ENCODE peak calls at places on chromosomes 4 and X, in six cellular contexts. One of them, this sample, is unnamed.

GRCh38 chrX:150161092-150161672 is 201.9 kb upstream of the MAMLD1 start:
- DNase-seq in tibial nerve: no peak
- DNase-seq in memory B cell: no peak
- DNase-seq in caudate nucleus: no peak
- DNase-seq in lung microvascular endothelial cell: no peak
- DNase-seq in stimulated activated CD4-positive, alpha-beta T cell treated with anti-CD3 and anti-CD28 coated beads, TNF-alpha, amount 100 ng/mL, for 48 hours: no peak
- DNase-seq in this sample: no peak

GRCh38 chrX:45135616-45136015 is 65.1 kb downstream of the DIPK2B start:
- DNase-seq in stimulated activated CD4-positive, alpha-beta T cell treated with anti-CD3 and anti-CD28 coated beads, TNF-alpha, amount 100 ng/mL, for 48 hours: no peak
- DNase-seq in caudate nucleus: no peak
- DNase-seq in lung microvascular endothelial cell: no peak
- DNase-seq in memory B cell: no peak
- DNase-seq in tibial nerve: no peak
- DNase-seq in this sample: no peak

GRCh38 chr4:47486306-47486705 is 1.2 kb downstream of the ATP10D start:
- DNase-seq in tibial nerve: no peak
- DNase-seq in caudate nucleus: no peak
- DNase-seq in lung microvascular endothelial cell: peak
- DNase-seq in stimulated activated CD4-positive, alpha-beta T cell treated with anti-CD3 and anti-CD28 coated beads, TNF-alpha, amount 100 ng/mL, for 48 hours: no peak
- DNase-seq in memory B cell: no peak
- DNase-seq in this sample: no peak

GRCh38 chr4:121597346-121597934 is 99.3 kb downstream of the ANXA5 start:
- DNase-seq in stimulated activated CD4-positive, alpha-beta T cell treated with anti-CD3 and anti-CD28 coated beads, TNF-alpha, amount 100 ng/mL, for 48 hours: peak
- DNase-seq in caudate nucleus: no peak
- DNase-seq in tibial nerve: no peak
- DNase-seq in memory B cell: no peak
- DNase-seq in lung microvascular endothelial cell: no peak
- DNase-seq in this sample: no peak

GRCh38 chr4:40253906-40254305 is 57.1 kb downstream of the RHOH start:
- DNase-seq in caudate nucleus: no peak
- DNase-seq in tibial nerve: no peak
- DNase-seq in stimulated activated CD4-positive, alpha-beta T cell treated with anti-CD3 and anti-CD28 coated beads, TNF-alpha, amount 100 ng/mL, for 48 hours: no peak
- DNase-seq in lung microvascular endothelial cell: no peak
- DNase-seq in memory B cell: no peak
- DNase-seq in this sample: no peak

GRCh38 chr4:54566608-54567007 is 91.1 kb upstream of the KIT start:
- DNase-seq in lung microvascular endothelial cell: no peak
- DNase-seq in memory B cell: no peak
- DNase-seq in stimulated activated CD4-positive, alpha-beta T cell treated with anti-CD3 and anti-CD28 coated beads, TNF-alpha, amount 100 ng/mL, for 48 hours: no peak
- DNase-seq in caudate nucleus: no peak
- DNase-seq in tibial nerve: no peak
- DNase-seq in this sample: peak

GRCh38 chrX:46582964-46583363 is 9.4 kb downstream of the CHST7 start:
- DNase-seq in caudate nucleus: no peak
- DNase-seq in lung microvascular endothelial cell: no peak
- DNase-seq in stimulated activated CD4-positive, alpha-beta T cell treated with anti-CD3 and anti-CD28 coated beads, TNF-alpha, amount 100 ng/mL, for 48 hours: no peak
- DNase-seq in tibial nerve: no peak
- DNase-seq in memory B cell: no peak
- DNase-seq in this sample: no peak

GRCh38 chr4:120481711-120482110 is 415.1 kb upstream of the MAD2L1 start:
- DNase-seq in tibial nerve: no peak
- DNase-seq in memory B cell: no peak
- DNase-seq in lung microvascular endothelial cell: no peak
- DNase-seq in stimulated activated CD4-positive, alpha-beta T cell treated with anti-CD3 and anti-CD28 coated beads, TNF-alpha, amount 100 ng/mL, for 48 hours: no peak
- DNase-seq in caudate nucleus: no peak
- DNase-seq in this sample: no peak

GRCh38 chr4:68346461-68346860 is 3.4 kb downstream of the YTHDC1 start:
- DNase-seq in memory B cell: no peak
- DNase-seq in caudate nucleus: no peak
- DNase-seq in stimulated activated CD4-positive, alpha-beta T cell treated with anti-CD3 and anti-CD28 coated beads, TNF-alpha, amount 100 ng/mL, for 48 hours: no peak
- DNase-seq in lung microvascular endothelial cell: no peak
- DNase-seq in tibial nerve: no peak
- DNase-seq in this sample: no peak

GRCh38 chr4:38099908-38100407 is 139.8 kb downstream of the PTTG2 start:
- DNase-seq in memory B cell: no peak
- DNase-seq in tibial nerve: no peak
- DNase-seq in lung microvascular endothelial cell: peak
- DNase-seq in caudate nucleus: no peak
- DNase-seq in stimulated activated CD4-positive, alpha-beta T cell treated with anti-CD3 and anti-CD28 coated beads, TNF-alpha, amount 100 ng/mL, for 48 hours: no peak
- DNase-seq in this sample: no peak

GRCh38 chr4:90317785-90318184 is 190.6 kb downstream of the CCSER1 start:
- DNase-seq in memory B cell: no peak
- DNase-seq in lung microvascular endothelial cell: peak
- DNase-seq in tibial nerve: no peak
- DNase-seq in caudate nucleus: no peak
- DNase-seq in stimulated activated CD4-positive, alpha-beta T cell treated with anti-CD3 and anti-CD28 coated beads, TNF-alpha, amount 100 ng/mL, for 48 hours: no peak
- DNase-seq in this sample: no peak

GRCh38 chr4:82811392-82811791 is 12.8 kb upstream of the SCD5 start:
- DNase-seq in memory B cell: no peak
- DNase-seq in stimulated activated CD4-positive, alpha-beta T cell treated with anti-CD3 and anti-CD28 coated beads, TNF-alpha, amount 100 ng/mL, for 48 hours: no peak
- DNase-seq in caudate nucleus: no peak
- DNase-seq in tibial nerve: no peak
- DNase-seq in lung microvascular endothelial cell: no peak
- DNase-seq in this sample: no peak

GRCh38 chrX:115233497-115234219 is at the start of gene LRCH2:
- DNase-seq in tibial nerve: peak
- DNase-seq in caudate nucleus: peak
- DNase-seq in memory B cell: no peak
- DNase-seq in lung microvascular endothelial cell: peak
- DNase-seq in stimulated activated CD4-positive, alpha-beta T cell treated with anti-CD3 and anti-CD28 coated beads, TNF-alpha, amount 100 ng/mL, for 48 hours: no peak
- DNase-seq in this sample: no peak

GRCh38 chr4:132333723-132334045 is 815.4 kb upstream of the PCDH10 start:
- DNase-seq in caudate nucleus: no peak
- DNase-seq in stimulated activated CD4-positive, alpha-beta T cell treated with anti-CD3 and anti-CD28 coated beads, TNF-alpha, amount 100 ng/mL, for 48 hours: no peak
- DNase-seq in lung microvascular endothelial cell: no peak
- DNase-seq in tibial nerve: no peak
- DNase-seq in memory B cell: no peak
- DNase-seq in this sample: no peak

GRCh38 chrX:71100581-71101505 is 5.2 kb downstream of the FOXO4 start:
- DNase-seq in caudate nucleus: no peak
- DNase-seq in tibial nerve: no peak
- DNase-seq in memory B cell: no peak
- DNase-seq in stimulated activated CD4-positive, alpha-beta T cell treated with anti-CD3 and anti-CD28 coated beads, TNF-alpha, amount 100 ng/mL, for 48 hours: no peak
- DNase-seq in lung microvascular endothelial cell: no peak
- DNase-seq in this sample: no peak

GRCh38 chr4:185697488-185697887 is 114.5 kb downstream of the SORBS2 start:
- DNase-seq in lung microvascular endothelial cell: no peak
- DNase-seq in caudate nucleus: no peak
- DNase-seq in tibial nerve: no peak
- DNase-seq in stimulated activated CD4-positive, alpha-beta T cell treated with anti-CD3 and anti-CD28 coated beads, TNF-alpha, amount 100 ng/mL, for 48 hours: no peak
- DNase-seq in memory B cell: no peak
- DNase-seq in this sample: no peak

GRCh38 chr4:68267433-68267944 is 22.0 kb upstream of the TMPRSS11B start:
- DNase-seq in stimulated activated CD4-positive, alpha-beta T cell treated with anti-CD3 and anti-CD28 coated beads, TNF-alpha, amount 100 ng/mL, for 48 hours: no peak
- DNase-seq in lung microvascular endothelial cell: no peak
- DNase-seq in tibial nerve: no peak
- DNase-seq in memory B cell: no peak
- DNase-seq in caudate nucleus: no peak
- DNase-seq in this sample: no peak

GRCh38 chrX:12419591-12419990 is 281.3 kb downstream of the FRMPD4 start:
- DNase-seq in lung microvascular endothelial cell: no peak
- DNase-seq in stimulated activated CD4-positive, alpha-beta T cell treated with anti-CD3 and anti-CD28 coated beads, TNF-alpha, amount 100 ng/mL, for 48 hours: no peak
- DNase-seq in caudate nucleus: no peak
- DNase-seq in tibial nerve: no peak
- DNase-seq in memory B cell: no peak
- DNase-seq in this sample: no peak

GRCh38 chr4:27084685-27085356 is 224.2 kb downstream of the STIM2 start:
- DNase-seq in tibial nerve: no peak
- DNase-seq in lung microvascular endothelial cell: peak
- DNase-seq in caudate nucleus: peak
- DNase-seq in stimulated activated CD4-positive, alpha-beta T cell treated with anti-CD3 and anti-CD28 coated beads, TNF-alpha, amount 100 ng/mL, for 48 hours: no peak
- DNase-seq in memory B cell: no peak
- DNase-seq in this sample: no peak

GRCh38 chr4:152666946-152667345 is 12.9 kb downstream of the TMEM154 start:
- DNase-seq in stimulated activated CD4-positive, alpha-beta T cell treated with anti-CD3 and anti-CD28 coated beads, TNF-alpha, amount 100 ng/mL, for 48 hours: no peak
- DNase-seq in tibial nerve: no peak
- DNase-seq in memory B cell: no peak
- DNase-seq in lung microvascular endothelial cell: no peak
- DNase-seq in caudate nucleus: no peak
- DNase-seq in this sample: no peak

GRCh38 chr4:54091637-54092404 is 8.1 kb upstream of the GSX2 start:
- DNase-seq in tibial nerve: peak
- DNase-seq in lung microvascular endothelial cell: peak
- DNase-seq in stimulated activated CD4-positive, alpha-beta T cell treated with anti-CD3 and anti-CD28 coated beads, TNF-alpha, amount 100 ng/mL, for 48 hours: peak
- DNase-seq in memory B cell: peak
- DNase-seq in caudate nucleus: peak
- DNase-seq in this sample: no peak

GRCh38 chrX:31350808-31351074 is 278.9 kb upstream of the FTHL17 start:
- DNase-seq in tibial nerve: no peak
- DNase-seq in lung microvascular endothelial cell: no peak
- DNase-seq in memory B cell: no peak
- DNase-seq in stimulated activated CD4-positive, alpha-beta T cell treated with anti-CD3 and anti-CD28 coated beads, TNF-alpha, amount 100 ng/mL, for 48 hours: no peak
- DNase-seq in caudate nucleus: no peak
- DNase-seq in this sample: no peak

GRCh38 chr4:67785528-67785927 is 31.3 kb upstream of the GNRHR start:
- DNase-seq in memory B cell: no peak
- DNase-seq in caudate nucleus: no peak
- DNase-seq in lung microvascular endothelial cell: no peak
- DNase-seq in tibial nerve: no peak
- DNase-seq in stimulated activated CD4-positive, alpha-beta T cell treated with anti-CD3 and anti-CD28 coated beads, TNF-alpha, amount 100 ng/mL, for 48 hours: no peak
- DNase-seq in this sample: no peak

GRCh38 chrX:8084023-8084422 is 87.0 kb downstream of the VCX2 start:
- DNase-seq in lung microvascular endothelial cell: no peak
- DNase-seq in stimulated activated CD4-positive, alpha-beta T cell treated with anti-CD3 and anti-CD28 coated beads, TNF-alpha, amount 100 ng/mL, for 48 hours: no peak
- DNase-seq in tibial nerve: no peak
- DNase-seq in memory B cell: no peak
- DNase-seq in caudate nucleus: no peak
- DNase-seq in this sample: no peak

GRCh38 chrX:128781506-128781905 is 729.3 kb upstream of the ACTRT1 start:
- DNase-seq in lung microvascular endothelial cell: peak
- DNase-seq in stimulated activated CD4-positive, alpha-beta T cell treated with anti-CD3 and anti-CD28 coated beads, TNF-alpha, amount 100 ng/mL, for 48 hours: peak
- DNase-seq in tibial nerve: no peak
- DNase-seq in caudate nucleus: no peak
- DNase-seq in memory B cell: no peak
- DNase-seq in this sample: no peak

GRCh38 chr4:13612569-13612968 is 15.0 kb downstream of the BOD1L1 start:
- DNase-seq in memory B cell: no peak
- DNase-seq in stimulated activated CD4-positive, alpha-beta T cell treated with anti-CD3 and anti-CD28 coated beads, TNF-alpha, amount 100 ng/mL, for 48 hours: no peak
- DNase-seq in lung microvascular endothelial cell: no peak
- DNase-seq in caudate nucleus: no peak
- DNase-seq in tibial nerve: no peak
- DNase-seq in this sample: no peak

GRCh38 chrX:26613951-26614350 is 398.0 kb downstream of the MAGEB5 start:
- DNase-seq in caudate nucleus: no peak
- DNase-seq in stimulated activated CD4-positive, alpha-beta T cell treated with anti-CD3 and anti-CD28 coated beads, TNF-alpha, amount 100 ng/mL, for 48 hours: no peak
- DNase-seq in memory B cell: no peak
- DNase-seq in tibial nerve: no peak
- DNase-seq in lung microvascular endothelial cell: no peak
- DNase-seq in this sample: no peak

GRCh38 chr4:18850763-18851331 is 829.3 kb upstream of the LCORL start:
- DNase-seq in lung microvascular endothelial cell: no peak
- DNase-seq in stimulated activated CD4-positive, alpha-beta T cell treated with anti-CD3 and anti-CD28 coated beads, TNF-alpha, amount 100 ng/mL, for 48 hours: no peak
- DNase-seq in tibial nerve: no peak
- DNase-seq in caudate nucleus: no peak
- DNase-seq in memory B cell: no peak
- DNase-seq in this sample: no peak

GRCh38 chr4:152643153-152644035 is 36.4 kb downstream of the TMEM154 start:
- DNase-seq in memory B cell: peak
- DNase-seq in lung microvascular endothelial cell: no peak
- DNase-seq in caudate nucleus: no peak
- DNase-seq in stimulated activated CD4-positive, alpha-beta T cell treated with anti-CD3 and anti-CD28 coated beads, TNF-alpha, amount 100 ng/mL, for 48 hours: no peak
- DNase-seq in tibial nerve: no peak
- DNase-seq in this sample: no peak

GRCh38 chr4:11412211-11412610 is 16.5 kb downstream of the HS3ST1 start:
- DNase-seq in caudate nucleus: no peak
- DNase-seq in stimulated activated CD4-positive, alpha-beta T cell treated with anti-CD3 and anti-CD28 coated beads, TNF-alpha, amount 100 ng/mL, for 48 hours: no peak
- DNase-seq in lung microvascular endothelial cell: no peak
- DNase-seq in tibial nerve: no peak
- DNase-seq in memory B cell: no peak
- DNase-seq in this sample: no peak

GRCh38 chr4:1799364-1799996 is 6.4 kb downstream of the FGFR3 start:
- DNase-seq in stimulated activated CD4-positive, alpha-beta T cell treated with anti-CD3 and anti-CD28 coated beads, TNF-alpha, amount 100 ng/mL, for 48 hours: no peak
- DNase-seq in memory B cell: no peak
- DNase-seq in tibial nerve: no peak
- DNase-seq in lung microvascular endothelial cell: no peak
- DNase-seq in caudate nucleus: no peak
- DNase-seq in this sample: no peak

GRCh38 chrX:131987252-131987651 is 35.9 kb upstream of the STK26 start:
- DNase-seq in caudate nucleus: no peak
- DNase-seq in tibial nerve: no peak
- DNase-seq in stimulated activated CD4-positive, alpha-beta T cell treated with anti-CD3 and anti-CD28 coated beads, TNF-alpha, amount 100 ng/mL, for 48 hours: no peak
- DNase-seq in memory B cell: no peak
- DNase-seq in lung microvascular endothelial cell: no peak
- DNase-seq in this sample: no peak

GRCh38 chr4:3387154-3387942 is 54.4 kb upstream of the HGFAC start:
- DNase-seq in tibial nerve: no peak
- DNase-seq in stimulated activated CD4-positive, alpha-beta T cell treated with anti-CD3 and anti-CD28 coated beads, TNF-alpha, amount 100 ng/mL, for 48 hours: no peak
- DNase-seq in memory B cell: no peak
- DNase-seq in lung microvascular endothelial cell: no peak
- DNase-seq in caudate nucleus: no peak
- DNase-seq in this sample: no peak

This sample was measured in esophagus muscularis mucosa.